ENCODE peak calls at places on chromosomes 16 and 17, in six cellular contexts. Y is GM23338, Z is GM23248, E is PC-3, P is SK-N-SH, U is neural progenitor cell. N is an unnamed sample.
A peak's percentile ranks its signal among the peaks of the same experiment; 100 is the strongest.

GRCh38 chr17:73481672-73482071 is 162.6 kb downstream of the SDK2 start:
- DNase-seq in U (no peak), P (no peak), Z (no peak), Y (no peak), E (no peak), N (no peak)

GRCh38 chr16:90084215-90084614 is 7.1 kb upstream of the PRDM7 start:
- DNase-seq in Y (no peak), P (no peak), U (no peak), Z (no peak), E (no peak), N (no peak)

GRCh38 chr16:11462861-11463260 is 117.6 kb downstream of the RMI2 start:
- DNase-seq in Z (no peak), Y (no peak), E (no peak), U (no peak), P (peak; percentile 11), N (no peak)

GRCh38 chr16:50272687-50273381 is 6.5 kb downstream of the ADCY7 start:
- DNase-seq in E (no peak), Z (no peak), P (no peak), U (no peak), Y (no peak), N (no peak)

GRCh38 chr17:19410875-19411291 is at the start of gene RNF112:
- DNase-seq in Y (peak; percentile 74), U (peak; percentile 51), Z (peak; percentile 82), E (no peak), P (peak; percentile 92), N (no peak)

GRCh38 chr16:4814542-4815173 is 12.2 kb upstream of the ROGDI start:
- DNase-seq in E (no peak), P (no peak), Y (peak; percentile 48), U (no peak), Z (no peak), N (no peak)

GRCh38 chr17:16943541-16944333 is 28.2 kb downstream of the TNFRSF13B start:
- DNase-seq in P (no peak), Z (no peak), U (no peak), Y (no peak), E (no peak), N (no peak)

GRCh38 chr17:7956208-7956965 is 24.4 kb downstream of the CNTROB start:
- DNase-seq in U (no peak), E (no peak), P (peak; percentile 34), Z (no peak), Y (no peak), N (no peak)

GRCh38 chr16:66618588-66618987 is 14.1 kb downstream of the CMTM3 start:
- DNase-seq in U (no peak), Z (peak; percentile 98), Y (no peak), P (no peak), E (peak; percentile 90), N (no peak)

GRCh38 chr17:1905190-1905919 is 75.5 kb downstream of the RPA1 start:
- DNase-seq in P (peak; percentile 54), Y (no peak), U (peak; percentile 73), Z (peak; percentile 16), E (no peak), N (no peak)

GRCh38 chr17:45339646-45340605 is 23.1 kb upstream of the MAP3K14 start:
- DNase-seq in U (no peak), Z (peak; percentile 27), Y (no peak), E (no peak), P (no peak), N (no peak)

GRCh38 chr16:71629617-71630016 is 3.6 kb downstream of the MARVELD3 start:
- DNase-seq in P (no peak), Y (no peak), Z (no peak), E (no peak), U (no peak), N (no peak)

GRCh38 chr17:5560361-5560988 is 23.8 kb downstream of the NLRP1 start:
- DNase-seq in Z (no peak), U (no peak), Y (no peak), E (no peak), P (no peak), N (no peak)

GRCh38 chr17:38656959-38657823 is 17.6 kb downstream of the EPOP start:
- DNase-seq in E (no peak), Z (no peak), Y (no peak), U (peak; percentile 49), P (no peak), N (no peak)

GRCh38 chr16:12089492-12090161 is 113.1 kb downstream of the SNX29 start:
- DNase-seq in U (peak; percentile 50), P (no peak), E (no peak), Y (peak; percentile 66), Z (peak; percentile 89), N (no peak)

DNA sequence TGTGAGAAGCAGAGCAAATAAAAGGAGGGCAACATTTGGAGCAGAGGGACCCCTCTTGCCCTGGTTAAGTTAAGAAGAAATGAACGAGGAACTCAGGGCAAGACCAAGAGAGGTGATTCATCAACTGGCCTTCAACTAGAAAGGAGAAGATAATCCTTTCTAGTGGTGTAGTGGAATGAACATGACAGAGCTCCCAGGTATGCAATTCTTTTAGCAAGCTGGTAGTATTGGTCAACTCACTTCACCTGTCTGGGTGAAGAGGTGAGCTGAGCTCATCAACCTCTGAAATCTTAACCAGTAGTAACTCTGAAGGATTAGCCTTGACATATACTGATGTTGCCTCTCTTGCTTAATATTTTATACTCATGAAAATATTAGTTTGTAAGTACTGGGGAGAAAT is 1024.7 kb upstream of the GOT2 start:
- DNase-seq in P (no peak), U (no peak), Y (no peak), E (peak; percentile 38), Z (no peak), N (no peak)
- TF ChIP-seq EZH2phosphoT487 in P (no peak), U (no peak), Y (no peak), E (no peak), Z (no peak), N (no peak)

GRCh38 chr16:85908889-85909584 is 10.1 kb downstream of the IRF8 start:
- DNase-seq in Y (no peak), U (no peak), P (no peak), Z (no peak), E (no peak), N (no peak)
- H3F3A ChIP-seq in Y (no peaks in the 10 kb centered on the region), U (peaks cover 5% of the 10 kb centered on the region), P (no peaks in the 10 kb centered on the region), Z (no peaks in the 10 kb centered on the region), E (no peaks in the 10 kb centered on the region), N (no peaks in the 10 kb centered on the region)

DNA sequence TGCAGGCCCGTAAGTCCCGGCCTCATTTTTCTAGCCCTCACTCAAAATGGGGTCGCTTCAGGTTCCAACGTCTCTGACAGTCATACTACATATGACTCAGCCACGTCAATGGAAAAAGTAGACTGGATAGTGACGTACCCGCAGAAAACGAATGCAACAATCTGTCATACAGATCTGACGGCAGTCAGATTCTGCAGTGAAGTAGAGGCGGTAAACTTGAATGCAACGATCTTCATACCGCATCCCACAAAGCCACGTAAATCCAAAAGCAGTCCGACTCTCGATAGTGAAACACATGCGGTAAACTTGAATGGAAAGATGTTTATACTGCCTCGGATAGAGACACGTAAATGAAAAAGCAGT is 38.4 kb upstream of the ARL4D start:
- DNase-seq in Z (no peak), E (peak; percentile 69), P (peak; percentile 44), U (no peak), Y (no peak), N (peak; percentile 66)
- H2AFZ ChIP-seq in Z (no peak overlapping the region), E (no peak overlapping the region), P (peak overlapping the region; percentile 72), U (no peak overlapping the region), Y (no peak overlapping the region), N (peak overlapping the region; percentile 8)

DNA sequence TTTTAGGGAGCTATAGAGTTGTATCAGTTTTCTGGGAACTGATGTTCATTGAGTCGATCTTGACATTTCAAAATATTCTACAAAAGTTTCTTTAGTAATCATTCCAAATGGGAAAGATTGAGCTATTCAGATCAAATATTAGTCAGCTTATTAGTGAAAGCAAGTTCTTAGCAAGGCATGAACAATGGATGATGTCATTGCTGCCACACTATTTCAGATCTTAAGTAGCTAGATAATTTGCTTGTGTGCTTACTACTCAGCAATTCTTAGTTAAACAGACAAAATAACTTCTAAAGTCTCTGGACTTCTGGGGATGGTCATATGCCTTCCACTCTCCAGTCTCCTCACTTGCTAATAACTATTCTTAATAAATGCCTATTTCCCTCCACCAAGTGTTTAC is 69.0 kb upstream of the CDH8 start:
- DNase-seq in P (no peak), U (no peak), E (no peak), Y (no peak), Z (no peak), N (no peak)
- TF ChIP-seq EZH2phosphoT487 in P (no peak), U (no peak), E (no peak), Y (no peak), Z (no peak), N (no peak)

GRCh38 chr17:42019509-42020404 is at the start of gene NKIRAS2:
- DNase-seq in U (peak; percentile 96), Y (peak; percentile 96), Z (peak; percentile 97), E (peak; percentile 86), P (peak; percentile 96), N (peak; percentile 95)

GRCh38 chr17:42026821-42027539 is 7.1 kb downstream of the NKIRAS2 start:
- DNase-seq in Z (no peak), E (no peak), Y (no peak), P (peak; percentile 30), U (peak; percentile 53), N (no peak)

GRCh38 chr17:42025191-42025579 is 5.3 kb downstream of the NKIRAS2 start:
- DNase-seq in E (no peak), Z (no peak), Y (no peak), P (no peak), U (no peak), N (no peak)

GRCh38 chr17:42027540-42027889 is 7.6 kb downstream of the NKIRAS2 start:
- DNase-seq in Z (no peak), E (no peak), U (no peak), P (no peak), Y (no peak), N (no peak)

DNA sequence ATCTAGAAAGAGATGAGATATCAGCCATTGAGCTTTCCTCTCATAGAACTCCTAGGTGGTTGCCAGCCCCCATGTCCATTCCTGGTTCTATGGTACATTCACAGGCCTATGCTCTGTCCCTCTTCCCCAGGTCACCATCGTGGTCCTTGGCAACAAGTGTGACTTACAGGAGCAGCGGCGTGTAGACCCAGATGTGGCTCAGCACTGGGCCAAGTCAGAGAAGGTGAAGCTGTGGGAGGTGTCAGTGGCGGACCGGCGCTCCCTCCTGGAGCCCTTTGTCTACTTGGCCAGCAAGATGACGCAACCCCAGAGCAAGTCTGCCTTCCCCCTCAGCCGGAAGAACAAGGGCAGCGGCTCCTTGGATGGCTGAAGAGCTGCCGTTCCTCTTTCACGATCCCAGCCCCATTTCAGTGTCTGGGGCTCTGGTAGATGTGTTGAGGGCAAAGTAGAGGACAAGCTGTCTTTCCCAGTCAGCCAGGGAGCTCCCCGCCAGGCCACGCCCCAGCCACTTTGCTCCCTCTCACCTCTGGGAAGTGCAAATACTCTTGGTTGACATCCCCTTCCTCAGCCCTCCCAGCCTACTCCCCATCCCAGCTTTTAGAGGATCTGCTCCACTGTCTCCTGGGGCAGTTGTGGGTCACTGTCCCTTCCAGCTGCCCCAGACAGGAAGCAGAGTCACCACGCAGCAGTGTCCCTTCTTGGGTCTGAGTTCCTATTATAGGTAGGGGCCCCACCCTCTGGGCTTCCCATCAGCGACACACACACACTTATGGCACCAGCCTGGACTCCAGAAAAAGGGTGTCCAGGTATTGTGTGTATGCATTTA is 3.8 kb downstream of the NKIRAS2 start:
- DNase-seq in Y (no peak), P (no peak), U (no peak), E (no peak), Z (no peak), N (no peak)
- H3F3A ChIP-seq in Y (peaks cover 42% of the 10 kb centered on the region), P (peaks cover 31% of the 10 kb centered on the region), U (peaks cover 55% of the 10 kb centered on the region), E (no peaks in the 10 kb centered on the region), Z (peaks cover 28% of the 10 kb centered on the region), N (peaks cover 15% of the 10 kb centered on the region)